ENCODE peak calls at places on chromosomes 16 and 17, in eight cellular contexts. One of them, this sample, is unnamed.

GRCh38 chr16:154223-155030 is 2.0 kb downstream of the HBZ start:
- DNase-seq in dorsolateral prefrontal cortex: no peak
- DNase-seq in tibial artery: no peak
- DNase-seq in A549: no peak
- DNase-seq in activated T-cell treated with anti-CD3 and anti-CD28 coated beads, Interleukin-2, amount 50 U/mL, for 1 hour: no peak
- DNase-seq in erythroblast: peak; percentile 70
- DNase-seq in smooth muscle cell of the brain vasculature: no peak
- DNase-seq in skeletal muscle cell: no peak
- DNase-seq in this sample: no peak

GRCh38 chr17:39716879-39717536 is 13.3 kb downstream of the MIEN1 start:
- DNase-seq in dorsolateral prefrontal cortex: no peak
- DNase-seq in tibial artery: no peak
- DNase-seq in A549: no peak
- DNase-seq in activated T-cell treated with anti-CD3 and anti-CD28 coated beads, Interleukin-2, amount 50 U/mL, for 1 hour: no peak
- DNase-seq in erythroblast: no peak
- DNase-seq in smooth muscle cell of the brain vasculature: no peak
- DNase-seq in skeletal muscle cell: no peak
- DNase-seq in this sample: no peak

GRCh38 chr16:89564476-89565255 is 4.2 kb downstream of the RPL13 start:
- DNase-seq in dorsolateral prefrontal cortex: no peak
- DNase-seq in tibial artery: no peak
- DNase-seq in A549: no peak
- DNase-seq in activated T-cell treated with anti-CD3 and anti-CD28 coated beads, Interleukin-2, amount 50 U/mL, for 1 hour: peak; percentile 35
- DNase-seq in erythroblast: no peak
- DNase-seq in smooth muscle cell of the brain vasculature: no peak
- DNase-seq in skeletal muscle cell: no peak
- DNase-seq in this sample: no peak

GRCh38 chr16:1474471-1474795 is 395 bp downstream of the CLCN7 start:
- DNase-seq in dorsolateral prefrontal cortex: no peak
- DNase-seq in tibial artery: no peak
- DNase-seq in A549: no peak
- DNase-seq in activated T-cell treated with anti-CD3 and anti-CD28 coated beads, Interleukin-2, amount 50 U/mL, for 1 hour: no peak
- DNase-seq in erythroblast: peak; percentile 63
- DNase-seq in smooth muscle cell of the brain vasculature: no peak
- DNase-seq in skeletal muscle cell: no peak
- DNase-seq in this sample: no peak

GRCh38 chr16:84718-85452 is 6.9 kb downstream of the MPG start:
- DNase-seq in dorsolateral prefrontal cortex: no peak
- DNase-seq in tibial artery: peak; percentile 86
- DNase-seq in A549: no peak
- DNase-seq in activated T-cell treated with anti-CD3 and anti-CD28 coated beads, Interleukin-2, amount 50 U/mL, for 1 hour: peak; percentile 39
- DNase-seq in erythroblast: no peak
- DNase-seq in smooth muscle cell of the brain vasculature: no peak
- DNase-seq in skeletal muscle cell: peak; percentile 89
- DNase-seq in this sample: peak; percentile 70

GRCh38 chr17:40168262-40168832 is 8.9 kb upstream of the RAPGEFL1 start:
- DNase-seq in dorsolateral prefrontal cortex: no peak
- DNase-seq in tibial artery: no peak
- DNase-seq in A549: peak; percentile 77
- DNase-seq in activated T-cell treated with anti-CD3 and anti-CD28 coated beads, Interleukin-2, amount 50 U/mL, for 1 hour: peak; percentile 29
- DNase-seq in erythroblast: peak; percentile 74
- DNase-seq in smooth muscle cell of the brain vasculature: no peak
- DNase-seq in skeletal muscle cell: no peak
- DNase-seq in this sample: peak; percentile 26

GRCh38 chr17:37488009-37488604 is 1.6 kb upstream of the DUSP14 start:
- DNase-seq in dorsolateral prefrontal cortex: no peak
- DNase-seq in tibial artery: no peak
- DNase-seq in A549: peak; percentile 98
- DNase-seq in activated T-cell treated with anti-CD3 and anti-CD28 coated beads, Interleukin-2, amount 50 U/mL, for 1 hour: no peak
- DNase-seq in erythroblast: peak; percentile 51
- DNase-seq in smooth muscle cell of the brain vasculature: peak; percentile 85
- DNase-seq in skeletal muscle cell: peak; percentile 93
- DNase-seq in this sample: peak; percentile 99

GRCh38 chr17:40417258-40417608 is 463 bp downstream of the TOP2A start:
- DNase-seq in dorsolateral prefrontal cortex: no peak
- DNase-seq in tibial artery: no peak
- DNase-seq in A549: peak; percentile 58
- DNase-seq in activated T-cell treated with anti-CD3 and anti-CD28 coated beads, Interleukin-2, amount 50 U/mL, for 1 hour: no peak
- DNase-seq in erythroblast: peak; percentile 83
- DNase-seq in smooth muscle cell of the brain vasculature: no peak
- DNase-seq in skeletal muscle cell: no peak
- DNase-seq in this sample: no peak

GRCh38 chr17:42541041-42541833 is 5.2 kb downstream of the NAGLU start:
- DNase-seq in dorsolateral prefrontal cortex: no peak
- DNase-seq in tibial artery: no peak
- DNase-seq in A549: no peak
- DNase-seq in activated T-cell treated with anti-CD3 and anti-CD28 coated beads, Interleukin-2, amount 50 U/mL, for 1 hour: peak; percentile 37
- DNase-seq in erythroblast: no peak
- DNase-seq in smooth muscle cell of the brain vasculature: no peak
- DNase-seq in skeletal muscle cell: no peak
- DNase-seq in this sample: no peak

GRCh38 chr17:73293031-73293430 is 18.8 kb downstream of the CDC42EP4 start:
- DNase-seq in dorsolateral prefrontal cortex: no peak
- DNase-seq in tibial artery: no peak
- DNase-seq in A549: no peak
- DNase-seq in activated T-cell treated with anti-CD3 and anti-CD28 coated beads, Interleukin-2, amount 50 U/mL, for 1 hour: no peak
- DNase-seq in erythroblast: no peak
- DNase-seq in smooth muscle cell of the brain vasculature: no peak
- DNase-seq in skeletal muscle cell: no peak
- DNase-seq in this sample: no peak

GRCh38 chr16:30953511-30954124 is 3.9 kb upstream of the SETD1A start:
- DNase-seq in dorsolateral prefrontal cortex: peak; percentile 72
- DNase-seq in tibial artery: no peak
- DNase-seq in A549: peak; percentile 86
- DNase-seq in activated T-cell treated with anti-CD3 and anti-CD28 coated beads, Interleukin-2, amount 50 U/mL, for 1 hour: peak; percentile 63
- DNase-seq in erythroblast: peak; percentile 89
- DNase-seq in smooth muscle cell of the brain vasculature: peak; percentile 66
- DNase-seq in skeletal muscle cell: no peak
- DNase-seq in this sample: no peak

GRCh38 chr16:2967211-2967631 is 1.9 kb upstream of the PAQR4 start:
- DNase-seq in dorsolateral prefrontal cortex: no peak
- DNase-seq in tibial artery: no peak
- DNase-seq in A549: no peak
- DNase-seq in activated T-cell treated with anti-CD3 and anti-CD28 coated beads, Interleukin-2, amount 50 U/mL, for 1 hour: no peak
- DNase-seq in erythroblast: no peak
- DNase-seq in smooth muscle cell of the brain vasculature: no peak
- DNase-seq in skeletal muscle cell: no peak
- DNase-seq in this sample: no peak

GRCh38 chr16:1560866-1561265 is 27.4 kb downstream of the TMEM204 start:
- DNase-seq in dorsolateral prefrontal cortex: no peak
- DNase-seq in tibial artery: no peak
- DNase-seq in A549: no peak
- DNase-seq in activated T-cell treated with anti-CD3 and anti-CD28 coated beads, Interleukin-2, amount 50 U/mL, for 1 hour: no peak
- DNase-seq in erythroblast: no peak
- DNase-seq in smooth muscle cell of the brain vasculature: no peak
- DNase-seq in skeletal muscle cell: no peak
- DNase-seq in this sample: no peak

GRCh38 chr16:89944773-89945172 is 3.8 kb upstream of the DEF8 start:
- DNase-seq in dorsolateral prefrontal cortex: no peak
- DNase-seq in tibial artery: no peak
- DNase-seq in A549: no peak
- DNase-seq in activated T-cell treated with anti-CD3 and anti-CD28 coated beads, Interleukin-2, amount 50 U/mL, for 1 hour: no peak
- DNase-seq in erythroblast: no peak
- DNase-seq in smooth muscle cell of the brain vasculature: no peak
- DNase-seq in skeletal muscle cell: no peak
- DNase-seq in this sample: no peak

GRCh38 chr17:63039899-63040602 is 74.0 kb downstream of the TANC2 start:
- DNase-seq in dorsolateral prefrontal cortex: no peak
- DNase-seq in tibial artery: no peak
- DNase-seq in A549: peak; percentile 68
- DNase-seq in activated T-cell treated with anti-CD3 and anti-CD28 coated beads, Interleukin-2, amount 50 U/mL, for 1 hour: no peak
- DNase-seq in erythroblast: no peak
- DNase-seq in smooth muscle cell of the brain vasculature: no peak
- DNase-seq in skeletal muscle cell: no peak
- DNase-seq in this sample: peak; percentile 17

GRCh38 chr17:45320349-45320930 is 3.6 kb upstream of the MAP3K14 start:
- DNase-seq in dorsolateral prefrontal cortex: no peak
- DNase-seq in tibial artery: no peak
- DNase-seq in A549: peak; percentile 75
- DNase-seq in activated T-cell treated with anti-CD3 and anti-CD28 coated beads, Interleukin-2, amount 50 U/mL, for 1 hour: no peak
- DNase-seq in erythroblast: no peak
- DNase-seq in smooth muscle cell of the brain vasculature: no peak
- DNase-seq in skeletal muscle cell: no peak
- DNase-seq in this sample: no peak